ENCODE peak calls at places on chromosomes 5 and 9, in six cellular contexts. O, A, H, J, I and C are unnamed samples.

GRCh38 chr5:82364497-82364896 is 86.3 kb upstream of the RPS23 start:
- ATAC-seq in O (peak), A (peak), H (peak), J (peak), I (no peak), C (no peak)

GRCh38 chr9:37238122-37238521 is 117.7 kb downstream of the ZCCHC7 start:
- ATAC-seq in O (no peak), A (no peak), H (no peak), J (no peak), I (peak), C (no peak)

GRCh38 chr5:67140413-67140812 is 56.2 kb downstream of the CD180 start:
- ATAC-seq in O (no peak), A (no peak), H (no peak), J (no peak), I (no peak), C (no peak)

GRCh38 chr5:124401247-124402143 is 344.9 kb downstream of the ZNF608 start:
- ATAC-seq in O (no peak), A (no peak), H (no peak), J (no peak), I (no peak), C (no peak)

GRCh38 chr5:81212211-81212687 is 20.9 kb upstream of the CKMT2 start:
- ATAC-seq in O (no peak), A (no peak), H (peak), J (peak), I (peak), C (no peak)

GRCh38 chr9:36099718-36100117 is 36.8 kb upstream of the GLIPR2 start:
- ATAC-seq in O (no peak), A (no peak), H (no peak), J (no peak), I (no peak), C (no peak)

GRCh38 chr9:130780865-130781504 is 54.1 kb upstream of the ABL1 start:
- ATAC-seq in O (peak), A (peak), H (no peak), J (peak), I (no peak), C (peak)

GRCh38 chr5:93359296-93359957 is 221.6 kb downstream of the NR2F1-AS1 start:
- ATAC-seq in O (peak), A (no peak), H (no peak), J (no peak), I (no peak), C (peak)

GRCh38 chr9:125529589-125530515 is 177.2 kb downstream of the MAPKAP1 start:
- ATAC-seq in O (no peak), A (no peak), H (no peak), J (no peak), I (peak), C (no peak)

GRCh38 chr5:14593326-14594036 is 11.9 kb downstream of the OTULINL start:
- ATAC-seq in O (no peak), A (no peak), H (no peak), J (no peak), I (peak), C (no peak)

DNA sequence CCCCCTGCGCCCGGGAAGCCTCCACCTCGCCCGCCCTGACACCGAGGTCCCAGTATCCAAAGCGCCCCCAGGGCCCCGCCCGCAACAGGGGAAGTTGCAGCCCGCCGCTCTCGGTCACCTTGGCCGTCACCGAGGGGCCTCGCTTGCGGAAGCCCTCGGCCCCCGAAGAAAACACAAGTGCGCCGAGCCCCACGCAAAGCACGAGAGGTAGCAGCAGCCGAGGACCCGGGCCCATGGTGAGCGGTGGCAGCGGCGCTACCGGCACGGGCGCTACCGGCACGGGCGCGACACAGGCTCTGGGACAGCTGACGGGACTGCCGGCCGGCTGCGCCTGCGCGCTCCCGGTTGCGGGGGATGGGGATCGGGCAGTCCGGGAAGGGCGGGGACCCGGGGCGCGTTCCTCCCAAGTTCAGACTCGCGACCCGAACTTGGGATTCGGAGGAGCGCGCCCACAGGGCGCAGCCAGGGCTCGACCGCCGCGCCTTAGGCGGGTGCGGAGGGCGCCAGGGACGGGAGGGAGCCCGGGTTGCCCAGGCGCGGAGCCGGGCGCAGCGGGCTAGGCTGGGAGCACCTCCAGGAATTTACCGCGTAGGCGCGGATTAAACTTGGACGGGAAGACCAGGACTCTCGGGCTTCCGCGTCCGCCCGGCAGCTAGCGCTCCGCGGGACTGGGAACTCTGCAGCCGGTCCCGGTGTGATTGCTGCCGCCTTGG is at the start of gene PPIC:
- ATAC-seq in O (peak), A (peak), H (peak), J (peak), I (peak), C (peak)
- TF ChIP-seq POLR2A in O (peak), A (peak), H (no peak), J (no peak), I (no peak), C (peak)

GRCh38 chr9:110626109-110626829 is 42.3 kb upstream of the MUSK start:
- ATAC-seq in O (no peak), A (no peak), H (no peak), J (no peak), I (peak), C (peak)
- H3K27ac ChIP-seq in O (no peak), A (no peak), H (no peak), J (no peak), I (no peak), C (no peak)

DNA sequence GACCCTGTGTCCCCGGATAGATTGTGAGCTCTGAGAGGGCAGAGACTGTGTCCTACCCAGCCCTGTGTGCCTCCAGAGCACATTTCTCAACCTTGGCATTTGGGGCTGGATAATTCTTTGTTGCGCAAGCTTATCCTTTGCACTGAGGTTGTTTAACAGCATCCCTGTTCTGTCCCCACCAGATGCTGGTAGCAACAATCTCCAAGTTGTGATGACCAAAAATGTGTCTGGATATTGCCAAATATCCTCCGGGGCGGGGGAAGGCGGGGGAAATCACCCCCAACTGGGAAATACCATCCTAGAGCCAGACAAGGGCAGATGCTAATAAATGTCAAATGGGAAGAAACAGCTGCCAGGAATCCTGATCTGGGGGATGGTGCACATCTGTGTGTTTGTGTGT is 24.0 kb upstream of the TNIP1 start:
- ATAC-seq in O (peak), A (no peak), H (peak), J (no peak), I (no peak), C (peak)
- TF ChIP-seq EP300 in O (no peak), A (no peak), H (peak), J (no peak), I (no peak), C (no peak)

GRCh38 chr9:113564804-113565237 is 101.3 kb downstream of the RGS3 start:
- ATAC-seq in O (peak), A (no peak), H (peak), J (peak), I (peak), C (peak)
- TF ChIP-seq POLR2A in O (no peak), A (no peak), H (no peak), J (no peak), I (no peak), C (no peak)

DNA sequence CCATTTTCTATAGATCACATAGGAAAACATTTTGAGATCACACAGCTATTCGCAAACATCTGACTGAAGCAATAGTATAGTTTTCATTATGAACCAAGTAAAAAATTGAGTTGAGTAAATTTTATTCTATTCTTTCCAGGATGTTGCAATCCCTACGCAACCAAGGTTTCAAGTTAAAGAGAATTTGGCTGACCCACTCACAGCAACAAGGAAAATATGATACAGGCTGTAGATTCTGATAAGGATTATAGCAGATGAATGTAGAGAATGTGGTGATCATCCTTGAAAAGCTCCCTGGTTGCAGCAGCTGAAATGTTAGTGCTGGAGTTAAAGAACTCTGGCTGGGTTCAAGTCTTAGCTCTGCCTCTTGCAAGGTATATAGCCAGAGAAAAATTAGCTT is 4.7 kb downstream of the ABCA1 start:
- ATAC-seq in O (no peak), A (no peak), H (no peak), J (no peak), I (no peak), C (no peak)
- H3K27ac ChIP-seq in O (no peak), A (peak), H (peak), J (no peak), I (no peak), C (no peak)

GRCh38 chr5:57441557-57441956 is 41.1 kb downstream of the ACTBL2 start:
- ATAC-seq in O (no peak), A (no peak), H (no peak), J (peak), I (no peak), C (no peak)
- TF ChIP-seq EP300 in O (no peak), A (no peak), H (no peak), J (peak), I (no peak), C (no peak)

GRCh38 chr5:61625682-61626620 is 293.9 kb downstream of the ZSWIM6 start:
- ATAC-seq in O (peak), A (peak), H (peak), J (peak), I (peak), C (peak)
- TF ChIP-seq POLR2A in O (peak), A (peak), H (no peak), J (no peak), I (no peak), C (no peak)

GRCh38 chr5:34550977-34551376 is 105.2 kb upstream of the RAI14 start:
- ATAC-seq in O (no peak), A (no peak), H (no peak), J (no peak), I (no peak), C (no peak)

GRCh38 chr5:34553544-34553943 is 102.6 kb upstream of the RAI14 start:
- ATAC-seq in O (no peak), A (no peak), H (no peak), J (peak), I (no peak), C (no peak)

GRCh38 chr5:34554656-34555055 is 101.5 kb upstream of the RAI14 start:
- ATAC-seq in O (no peak), A (no peak), H (no peak), J (no peak), I (no peak), C (no peak)

GRCh38 chr5:34552129-34552528 is 104.0 kb upstream of the RAI14 start:
- ATAC-seq in O (no peak), A (no peak), H (no peak), J (no peak), I (no peak), C (peak)

DNA sequence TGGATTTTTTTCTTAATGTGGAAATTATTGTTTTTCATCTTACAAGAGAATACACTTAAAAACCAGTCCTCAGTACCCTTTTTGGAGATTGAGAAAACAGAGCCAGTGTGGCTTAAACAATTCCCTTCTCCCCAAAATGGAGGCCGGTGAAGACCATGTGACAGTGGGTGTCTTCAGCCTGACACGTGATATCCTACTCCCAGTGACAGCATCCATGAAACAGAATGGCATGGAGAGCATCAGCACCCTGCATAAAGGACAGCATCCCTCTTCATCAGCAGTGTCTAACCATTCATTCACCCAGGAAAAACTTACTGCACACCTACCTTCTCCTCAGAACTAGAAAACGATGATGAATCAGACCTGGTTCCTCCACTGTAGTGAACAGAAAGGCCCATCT is 103.4 kb upstream of the RAI14 start:
- ATAC-seq in O (no peak), A (peak), H (no peak), J (peak), I (no peak), C (no peak)
- H3K27ac ChIP-seq in O (no peak), A (no peak), H (no peak), J (no peak), I (no peak), C (no peak)

DNA sequence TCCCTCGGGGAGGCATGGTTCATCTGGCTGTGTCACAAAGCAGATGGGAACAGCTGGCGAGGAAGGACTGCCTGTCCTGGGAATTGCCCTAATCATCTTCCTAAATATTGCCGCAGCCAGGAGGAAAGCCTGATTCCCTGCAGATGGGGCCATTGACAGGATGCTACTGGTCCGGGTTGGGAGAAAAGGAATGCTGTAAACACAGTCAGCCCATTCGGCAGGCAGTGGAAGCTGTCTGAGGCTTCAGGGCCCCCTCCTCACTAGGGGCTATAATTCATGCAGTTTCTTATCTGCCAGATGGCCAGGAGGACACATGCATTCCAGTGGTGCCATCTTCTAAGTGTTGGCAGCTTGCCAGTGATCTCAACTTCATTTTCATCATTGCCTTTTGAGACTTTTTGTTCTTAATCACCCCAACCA is 110.3 kb downstream of the KCNIP1 start:
- ATAC-seq in O (no peak), A (no peak), H (no peak), J (no peak), I (no peak), C (no peak)
- TF ChIP-seq EP300 in O (no peak), A (no peak), H (no peak), J (no peak), I (no peak), C (no peak)